ENCODE peak calls at places on chromosomes 1 and 21, in ten cellular contexts. Y, H, G, Q, C, P, V, E, I and R are unnamed samples.

GRCh38 chr1:210362526-210362925 is 33.8 kb downstream of the HHAT start:
- DNase-seq in E (no peak), H (no peak), I (peak), G (no peak), Y (no peak), P (no peak), Q (no peak), V (peak), C (no peak), R (peak)

GRCh38 chr1:201648911-201649775 is 110.2 kb downstream of the NAV1 start:
- DNase-seq in G (no peak), Q (peak), H (no peak), V (no peak), P (no peak), Y (no peak), I (no peak), C (no peak), E (no peak), R (no peak)

GRCh38 chr1:62528015-62528414 is 69.3 kb upstream of the ANGPTL3 start:
- DNase-seq in C (peak), E (no peak), G (peak), P (no peak), H (no peak), I (no peak), Q (no peak), V (no peak), Y (no peak), R (no peak)

GRCh38 chr1:94876362-94876761 is 50.5 kb downstream of the CNN3 start:
- DNase-seq in H (no peak), C (no peak), Y (peak), E (no peak), G (no peak), Q (no peak), I (no peak), V (peak), P (no peak), R (no peak)

GRCh38 chr1:245600658-245601057 is 445.9 kb downstream of the KIF26B start:
- DNase-seq in V (no peak), Q (no peak), C (no peak), E (no peak), Y (no peak), H (no peak), I (no peak), P (no peak), G (no peak), R (no peak)

GRCh38 chr1:62295921-62296451 is 23.2 kb downstream of the KANK4 start:
- DNase-seq in V (peak), P (peak), I (peak), Q (no peak), C (no peak), G (no peak), H (peak), Y (peak), E (no peak), R (peak)

GRCh38 chr1:159932296-159933285 is 7.3 kb upstream of the TAGLN2 start:
- DNase-seq in V (no peak), Q (no peak), C (no peak), H (no peak), G (no peak), I (no peak), E (no peak), Y (no peak), P (no peak), R (no peak)

GRCh38 chr1:86504130-86504479 is 35.4 kb downstream of the CLCA1 start:
- DNase-seq in Y (no peak), I (no peak), Q (no peak), P (no peak), V (no peak), E (no peak), G (no peak), C (peak), H (no peak), R (no peak)

GRCh38 chr1:153248480-153248879 is 11.0 kb upstream of the LORICRIN start:
- DNase-seq in I (no peak), Y (no peak), V (no peak), C (no peak), E (no peak), G (no peak), Q (no peak), P (no peak), H (no peak), R (no peak)

GRCh38 chr1:223844962-223845809 is 561 bp downstream of the TP53BP2 start:
- DNase-seq in I (no peak), Y (peak), P (no peak), G (peak), E (no peak), V (peak), C (peak), Q (peak), H (peak), R (no peak)

GRCh38 chr1:198929111-198929604 is 290.3 kb downstream of the PTPRC start:
- DNase-seq in Q (no peak), G (no peak), E (no peak), I (no peak), P (no peak), Y (no peak), H (no peak), C (peak), V (no peak), R (no peak)

GRCh38 chr21:32917392-32918135 is 108.2 kb upstream of the OLIG2 start:
- DNase-seq in G (no peak), Y (no peak), C (no peak), E (no peak), H (no peak), Q (no peak), P (no peak), I (no peak), V (no peak), R (peak)

GRCh38 chr1:154586641-154587040 is 19.1 kb downstream of the CHRNB2 start:
- DNase-seq in P (no peak), E (no peak), Q (no peak), I (no peak), V (no peak), H (no peak), Y (no peak), G (no peak), C (no peak), R (no peak)